ENCODE peak calls at places on chromosomes 16 and 17, in four cellular contexts. D is nucleus accumbens, V is NCI-H1105 treated with DMSO at 0.1 percent for 48 hours, K is hippocampal formation. J is an unnamed sample.

GRCh38 chr17:72219824-72220473 is 99.1 kb downstream of the SOX9 start:
- DNase-seq in D (no peak), V (no peak), K (no peak), J (no peak)

GRCh38 chr17:7853693-7854043 is 1.2 kb upstream of the TMEM88 start:
- DNase-seq in D (no peak), V (no peak), K (no peak), J (no peak)

GRCh38 chr16:50509521-50510341 is 38.5 kb upstream of the NKD1 start:
- DNase-seq in D (no peak), V (peak), K (no peak), J (no peak)

GRCh38 chr17:64097196-64097936 is 32.6 kb downstream of the ERN1 start:
- DNase-seq in D (no peak), V (no peak), K (no peak), J (no peak)

GRCh38 chr17:38922538-38923291 is 2.7 kb upstream of the LASP1NB start:
- DNase-seq in D (no peak), V (peak), K (peak), J (no peak)

GRCh38 chr16:85162478-85163277 is 50.4 kb upstream of the CIBAR2 start:
- DNase-seq in D (no peak), V (no peak), K (no peak), J (no peak)

GRCh38 chr16:8863594-8864424 is 5.0 kb downstream of the CARHSP1 start:
- DNase-seq in D (peak), V (no peak), K (peak), J (peak)

GRCh38 chr17:15779119-15779518 is 47.0 kb downstream of the TBC1D26 start:
- DNase-seq in D (no peak), V (no peak), K (no peak), J (no peak)

GRCh38 chr16:47713225-47713595 is 252.1 kb downstream of the PHKB start:
- DNase-seq in D (no peak), V (no peak), K (no peak), J (no peak)

GRCh38 chr16:55622930-55623561 is 32.7 kb upstream of the SLC6A2 start:
- DNase-seq in D (no peak), V (no peak), K (no peak), J (no peak)

GRCh38 chr17:13575922-13576419 is 25.8 kb downstream of the HS3ST3A1 start:
- DNase-seq in D (no peak), V (no peak), K (no peak), J (no peak)

GRCh38 chr16:87706278-87707000 is 59.3 kb downstream of the KLHDC4 start:
- DNase-seq in D (no peak), V (no peak), K (no peak), J (no peak)

GRCh38 chr17:80891096-80892018 is 100.3 kb upstream of the CHMP6 start:
- DNase-seq in D (no peak), V (no peak), K (no peak), J (no peak)

GRCh38 chr16:35557731-35558130 is 2098.3 kb downstream of the TP53TG3F start:
- DNase-seq in D (no peak), V (no peak), K (no peak), J (no peak)

GRCh38 chr16:57677622-57678369 is 9.7 kb downstream of the ADGRG3 start:
- DNase-seq in D (no peak), V (no peak), K (no peak), J (no peak)

GRCh38 chr16:23597003-23597756 is 1.1 kb upstream of the NDUFAB1 start:
- DNase-seq in D (no peak), V (peak), K (no peak), J (no peak)